ENCODE peak calls at places on chromosomes 7 and 10, in six cellular contexts. J is psoas muscle, T is neural progenitor cell, R is heart left ventricle, H is cardiac muscle cell, Q is AG09309. S is an unnamed sample.

GRCh38 chr7:35596061-35596460 is 98.9 kb downstream of the HERPUD2 start:
- DNase-seq in T (no peak), Q (no peak), R (no peak), J (no peak), H (no peak), S (peak; percentile 23)

GRCh38 chr7:78020874-78021249 is 222.3 kb downstream of the PHTF2 start:
- DNase-seq in Q (no peak), T (no peak), R (no peak), J (no peak), H (no peak), S (no peak)

GRCh38 chr7:2158331-2159175 is 74.2 kb downstream of the MAD1L1 start:
- DNase-seq in J (no peak), T (no peak), R (peak; percentile 13), H (no peak), Q (no peak), S (no peak)

GRCh38 chr7:155506854-155507337 is 39.5 kb downstream of the CNPY1 start:
- DNase-seq in H (peak; percentile 33), J (no peak), Q (no peak), R (no peak), T (peak; percentile 82), S (no peak)

GRCh38 chr7:65438593-65438992 is 64.9 kb downstream of the ZNF92 start:
- DNase-seq in H (no peak), R (no peak), T (no peak), J (no peak), Q (peak; percentile 78), S (peak; percentile 78)

GRCh38 chr7:7271094-7271874 is 88.9 kb downstream of the C1GALT1 start:
- DNase-seq in Q (no peak), J (no peak), T (peak; percentile 3), R (no peak), H (no peak), S (no peak)

GRCh38 chr10:114337510-114338462 is 66.5 kb downstream of the AFAP1L2 start:
- DNase-seq in Q (no peak), T (peak; percentile 54), H (no peak), R (no peak), J (no peak), S (no peak)

GRCh38 chr10:33675235-33675634 is 340.8 kb upstream of the NRP1 start:
- DNase-seq in H (no peak), T (no peak), Q (no peak), J (no peak), R (peak; percentile 24), S (peak; percentile 16)

GRCh38 chr10:32888161-32888927 is 69.7 kb downstream of the ITGB1 start:
- DNase-seq in J (no peak), T (no peak), H (no peak), Q (no peak), R (no peak), S (no peak)

GRCh38 chr7:82204694-82205093 is 238.9 kb downstream of the CACNA2D1 start:
- DNase-seq in Q (peak; percentile 39), H (no peak), J (peak; percentile 70), R (peak; percentile 73), T (no peak), S (peak; percentile 63)

GRCh38 chr7:79877874-79878465 is 256.7 kb upstream of the GNAI1 start:
- DNase-seq in J (no peak), H (no peak), T (no peak), Q (no peak), R (no peak), S (no peak)

GRCh38 chr10:109374215-109374614 is 549.1 kb downstream of the XPNPEP1 start:
- DNase-seq in R (no peak), Q (no peak), J (no peak), H (no peak), T (no peak), S (no peak)

GRCh38 chr7:26490631-26491624 is 199.3 kb downstream of the SNX10 start:
- DNase-seq in H (no peak), T (peak; percentile 9), Q (no peak), J (no peak), R (no peak), S (no peak)

GRCh38 chr7:127253289-127254162 is 785 bp upstream of the GRM8 start:
- DNase-seq in T (peak; percentile 88), R (peak; percentile 59), H (peak; percentile 76), J (peak; percentile 68), Q (no peak), S (peak; percentile 4)

GRCh38 chr7:128422856-128423255 is 13.1 kb upstream of the IMPDH1 start:
- DNase-seq in H (no peak), Q (no peak), J (no peak), R (peak; percentile 64), T (no peak), S (no peak)

GRCh38 chr7:128422037-128422436 is 12.3 kb upstream of the IMPDH1 start:
- DNase-seq in H (no peak), Q (no peak), J (no peak), R (no peak), T (no peak), S (no peak)

GRCh38 chr7:128424936-128425335 is 15.2 kb upstream of the IMPDH1 start:
- DNase-seq in H (no peak), T (no peak), J (no peak), R (no peak), Q (no peak), S (no peak)

GRCh38 chr7:128427289-128427891 is 17.6 kb upstream of the IMPDH1 start:
- DNase-seq in T (peak; percentile 78), Q (no peak), H (peak; percentile 65), R (no peak), J (no peak), S (peak; percentile 54)

GRCh38 chr7:128425851-128426250 is 16.1 kb upstream of the IMPDH1 start:
- DNase-seq in T (peak; percentile 72), Q (no peak), J (peak; percentile 58), R (peak; percentile 71), H (peak; percentile 75), S (peak; percentile 22)
- TF ChIP-seq CTCF in T (peak; percentile 95), Q (peak; percentile 97), J (peak; percentile 82), R (peak; percentile 81), H (peak; percentile 92), S (peak; percentile 98)

GRCh38 chr10:24524314-24524713 is 199.4 kb downstream of the ARHGAP21 start:
- DNase-seq in T (no peak), J (no peak), Q (no peak), R (no peak), H (no peak), S (no peak)

GRCh38 chr10:24518411-24518810 is 205.3 kb downstream of the ARHGAP21 start:
- DNase-seq in J (no peak), H (no peak), T (no peak), R (no peak), Q (no peak), S (no peak)

GRCh38 chr10:24518981-24519597 is 204.6 kb downstream of the ARHGAP21 start:
- DNase-seq in T (peak; percentile 85), Q (no peak), R (peak; percentile 69), J (peak; percentile 27), H (peak; percentile 84), S (peak; percentile 43)

GRCh38 chr10:24515481-24515880 is 208.2 kb downstream of the ARHGAP21 start:
- DNase-seq in T (no peak), J (no peak), Q (no peak), H (no peak), R (no peak), S (no peak)

GRCh38 chr10:24519950-24520349 is 203.7 kb downstream of the ARHGAP21 start:
- DNase-seq in Q (no peak), J (no peak), T (peak; percentile 10), R (no peak), H (no peak), S (no peak)
- H3K4me3 ChIP-seq in Q (no peak overlapping the region), J (no peak overlapping the region), T (no peak overlapping the region), R (no peak overlapping the region), H (no peak overlapping the region), S (no peak overlapping the region)

GRCh38 chr7:125563557-125563956 is 633.9 kb upstream of the POT1 start:
- DNase-seq in J (no peak), H (no peak), R (no peak), T (no peak), Q (no peak), S (no peak)
- TF ChIP-seq CTCF in J (no peak), H (no peak), R (no peak), T (no peak), Q (no peak), S (no peak)

DNA sequence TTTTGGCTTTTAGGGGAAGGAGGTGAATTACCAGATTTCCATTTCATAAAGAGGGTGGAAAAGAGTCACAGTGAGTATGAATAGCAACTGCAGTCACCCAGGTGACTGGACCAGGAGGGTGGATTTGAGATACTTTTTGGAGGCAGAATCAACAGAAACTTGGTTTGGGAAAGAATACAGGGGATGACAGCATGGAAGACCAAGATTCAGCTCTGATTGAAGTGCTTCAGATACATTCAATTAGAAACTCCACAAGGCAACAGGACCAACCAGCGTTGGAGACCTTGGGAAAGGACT is 83.0 kb downstream of the SGMS1 start:
- DNase-seq in Q (no peak), T (no peak), R (no peak), J (no peak), H (no peak), S (no peak)
- H3K4me3 ChIP-seq in Q (no peak overlapping the region), T (no peak overlapping the region), R (no peak overlapping the region), J (no peak overlapping the region), H (no peak overlapping the region), S (no peak overlapping the region)